ENCODE peak calls at places on chromosomes 13 and 19, in four cellular contexts. F is H9, G is IMR-90, L is H1. O is an unnamed sample.

GRCh38 chr19:34232566-34233481 is 21.5 kb upstream of the GARRE1 start:
- DNase-seq in L (no peak), G (peak; percentile 96), F (no peak), O (no peak)

GRCh38 chr13:111204438-111205177 is 89.5 kb downstream of the ARHGEF7 start:
- DNase-seq in L (peak; percentile 54), F (peak; percentile 64), G (peak; percentile 84), O (peak; percentile 86)

GRCh38 chr19:54518844-54519243 is 16.2 kb downstream of the LAIR2 start:
- DNase-seq in F (no peak), G (no peak), L (no peak), O (no peak)

GRCh38 chr13:41465215-41465907 is 8.0 kb downstream of the RGCC start:
- DNase-seq in L (no peak), G (peak; percentile 94), F (no peak), O (no peak)

GRCh38 chr13:80618777-80619176 is 277.9 kb upstream of the SPRY2 start:
- DNase-seq in G (no peak), F (no peak), L (no peak), O (no peak)

GRCh38 chr19:34667349-34668076 is 9.4 kb downstream of the SCGB2B2 start:
- DNase-seq in G (peak; percentile 27), F (peak; percentile 53), L (no peak), O (no peak)

GRCh38 chr13:48492123-48493075 is 40.5 kb downstream of the RCBTB2 start:
- DNase-seq in G (peak; percentile 18), L (no peak), F (no peak), O (no peak)

GRCh38 chr19:4267101-4267900 is 11.8 kb upstream of the SHD start:
- DNase-seq in L (peak; percentile 90), G (peak; percentile 37), F (peak; percentile 89), O (peak; percentile 92)

GRCh38 chr19:2315818-2316353 is 7.9 kb upstream of the LINGO3 start:
- DNase-seq in L (peak; percentile 86), F (peak; percentile 75), G (peak; percentile 56), O (peak; percentile 68)

GRCh38 chr13:45162194-45162593 is 38.7 kb downstream of the KCTD4 start:
- DNase-seq in G (peak; percentile 44), F (no peak), L (no peak), O (no peak)

GRCh38 chr19:4570916-4571304 is 11.4 kb upstream of the SEMA6B start:
- DNase-seq in G (no peak), F (no peak), L (no peak), O (no peak)

GRCh38 chr13:19604306-19604705 is 29.2 kb upstream of the MPHOSPH8 start:
- DNase-seq in F (no peak), L (no peak), G (no peak), O (no peak)

GRCh38 chr13:49410006-49410405 is 33.9 kb downstream of the CAB39L start:
- DNase-seq in L (no peak), G (no peak), F (no peak), O (no peak)

GRCh38 chr13:22757530-22758120 is 423.2 kb upstream of the SGCG start:
- DNase-seq in F (no peak), L (no peak), G (peak; percentile 7), O (no peak)

GRCh38 chr19:11265785-11266236 is 3.5 kb upstream of the DOCK6 start:
- DNase-seq in G (no peak), L (no peak), F (no peak), O (no peak)

GRCh38 chr13:46716821-46717220 is 80.1 kb downstream of the ESD start:
- DNase-seq in G (no peak), F (no peak), L (no peak), O (no peak)

GRCh38 chr13:28623782-28624706 is 34.9 kb upstream of the POMP start:
- DNase-seq in G (peak; percentile 40), L (no peak), F (no peak), O (peak; percentile 34)

GRCh38 chr19:15154002-15154612 is 46.7 kb downstream of the NOTCH3 start:
- DNase-seq in F (peak; percentile 79), G (peak; percentile 53), L (peak; percentile 84), O (peak; percentile 78)

GRCh38 chr13:48437381-48437780 is 24.5 kb upstream of the LPAR6 start:
- DNase-seq in F (no peak), L (no peak), G (peak; percentile 45), O (no peak)

GRCh38 chr13:98768522-98768921 is 16.1 kb upstream of the SLC15A1 start:
- DNase-seq in F (no peak), G (no peak), L (no peak), O (no peak)

GRCh38 chr13:111247552-111247951 is 72.9 kb upstream of the TEX29 start:
- DNase-seq in G (no peak), F (no peak), L (peak; percentile 17), O (no peak)

GRCh38 chr13:26011208-26011573 is 40.6 kb downstream of the SHISA2 start:
- DNase-seq in F (no peak), L (no peak), G (no peak), O (no peak)

GRCh38 chr19:38634757-38635482 is 12.5 kb upstream of the ACTN4 start:
- DNase-seq in G (peak; percentile 54), F (peak; percentile 81), L (peak; percentile 95), O (peak; percentile 74)

GRCh38 chr19:22052644-22053013 is 345 bp downstream of the ZNF257 start:
- DNase-seq in L (no peak), G (no peak), F (no peak), O (no peak)

GRCh38 chr13:114007566-114007965 is 33.7 kb upstream of the C13orf46 start:
- DNase-seq in L (no peak), G (no peak), F (no peak), O (no peak)

GRCh38 chr19:2624537-2625091 is 77.9 kb downstream of the GNG7 start:
- DNase-seq in L (peak; percentile 71), F (peak; percentile 83), G (no peak), O (peak; percentile 90)

GRCh38 chr19:50519006-50519575 is 5.4 kb upstream of the ASPDH start:
- DNase-seq in F (no peak), G (no peak), L (no peak), O (no peak)

GRCh38 chr19:35279985-35280821 is 2.1 kb upstream of the HAMP start:
- DNase-seq in L (no peak), G (no peak), F (no peak), O (no peak)

GRCh38 chr13:95533545-95534135 is 18.9 kb upstream of the CLDN10 start:
- DNase-seq in L (peak; percentile 54), F (peak; percentile 53), G (no peak), O (peak; percentile 45)

GRCh38 chr13:77565635-77566034 is 30.1 kb downstream of the SCEL start:
- DNase-seq in G (peak; percentile 9), L (no peak), F (no peak), O (peak; percentile 40)

GRCh38 chr13:30727491-30728350 is 7.6 kb upstream of the ALOX5AP start:
- DNase-seq in F (no peak), G (no peak), L (no peak), O (no peak)

GRCh38 chr13:30725331-30726085 is 9.8 kb upstream of the ALOX5AP start:
- DNase-seq in G (peak; percentile 33), F (no peak), L (no peak), O (no peak)

GRCh38 chr13:30722361-30722760 is 13.0 kb upstream of the ALOX5AP start:
- DNase-seq in G (peak; percentile 66), F (no peak), L (no peak), O (no peak)

GRCh38 chr13:30730526-30730925 is 4.8 kb upstream of the ALOX5AP start:
- DNase-seq in G (no peak), L (no peak), F (peak; percentile 35), O (peak; percentile 63)

DNA sequence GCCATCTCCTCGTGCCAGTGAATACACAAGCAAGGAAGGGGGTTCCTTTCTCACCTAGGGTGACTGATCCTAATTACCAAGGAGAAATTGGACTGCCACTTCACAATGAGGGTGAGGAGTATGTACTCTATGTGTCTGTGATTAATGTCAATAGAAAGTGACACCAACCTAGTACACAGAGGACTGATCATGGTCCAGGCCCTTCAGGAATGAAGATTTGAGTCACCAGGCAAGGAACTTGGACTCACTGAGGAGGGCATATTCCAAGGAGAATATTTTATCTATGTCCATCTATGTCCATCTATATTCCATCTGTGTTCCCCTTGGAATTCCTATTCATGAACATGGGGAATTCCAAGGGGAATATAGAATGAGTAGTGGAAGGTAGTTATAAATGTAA is 9.2 kb upstream of the ALOX5AP start:
- DNase-seq in F (no peak), L (no peak), G (no peak), O (no peak)
- H2BK15ac ChIP-seq in F (no peak overlapping the region), L (no peak overlapping the region), G (no peak overlapping the region), O (no peak overlapping the region)

DNA sequence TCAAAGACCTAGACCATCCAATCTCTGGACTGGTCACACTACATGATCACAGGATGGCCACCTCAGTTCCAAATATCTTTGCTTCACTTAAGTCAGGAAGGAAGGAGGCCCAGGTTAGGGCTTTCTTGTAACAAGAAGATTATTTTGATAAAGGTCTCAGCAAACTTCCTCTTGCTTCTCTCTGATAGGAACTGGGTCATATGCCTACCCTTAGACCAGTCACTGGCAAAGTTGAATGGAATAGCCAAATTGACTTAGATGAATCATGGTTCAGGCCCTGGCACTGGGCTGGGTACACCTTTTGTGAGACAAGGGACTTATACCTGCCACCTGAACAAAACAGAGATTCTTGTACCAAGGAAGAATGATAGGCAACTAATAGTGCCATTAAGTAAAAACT is 11.0 kb downstream of the FRY start:
- DNase-seq in L (no peak), F (no peak), G (no peak), O (no peak)
- H4K5ac ChIP-seq in L (no peak overlapping the region), F (no peak overlapping the region), G (no peak overlapping the region), O (no peak overlapping the region)

GRCh38 chr13:102598061-102598460 is 1.3 kb downstream of the TPP2 start:
- DNase-seq in G (peak; percentile 6), L (no peak), F (no peak), O (peak; percentile 30)

GRCh38 chr13:102591988-102592781 is 4.6 kb upstream of the TPP2 start:
- DNase-seq in F (peak; percentile 87), L (peak; percentile 87), G (peak; percentile 75), O (peak; percentile 91)

GRCh38 chr13:102599451-102600012 is 2.7 kb downstream of the TPP2 start:
- DNase-seq in F (no peak), L (no peak), G (no peak), O (no peak)

GRCh38 chr13:102596147-102597028 is at the start of gene TPP2:
- DNase-seq in F (peak; percentile 99), G (peak; percentile 98), L (peak; percentile 99), O (peak; percentile 99)

GRCh38 chr13:102597029-102598015 is 536 bp downstream of the TPP2 start:
- DNase-seq in G (peak; percentile 52), L (no peak), F (no peak), O (peak; percentile 35)
- H2BK5ac ChIP-seq in G (peak overlapping the region; percentile 65), L (no peak overlapping the region), F (no peak overlapping the region), O (no peak overlapping the region)

GRCh38 chr13:39602277-39602613 is 748 bp downstream of the LHFPL6 start:
- DNase-seq in F (no peak), G (no peak), L (no peak), O (no peak)
- H2BK15ac ChIP-seq in F (no peak overlapping the region), G (peak overlapping the region; percentile 72), L (peak overlapping the region; percentile 19), O (peak overlapping the region; percentile 66)

O was measured in mesendoderm.